ENCODE peak calls at places on chromosomes 13 and 19, in five cellular contexts. One of them, this sample, is unnamed.

GRCh38 chr19:1247747-1248453 is 483 bp upstream of the MIDN start:
- DNase-seq in NCI-H460: no peak
- DNase-seq in retina: peak
- DNase-seq in nephron progenitor cell: peak
- DNase-seq in NCI-H524: no peak
- DNase-seq in this sample: no peak

GRCh38 chr19:20912973-20913372 is 10.1 kb upstream of the ZNF85 start:
- DNase-seq in NCI-H460: no peak
- DNase-seq in retina: no peak
- DNase-seq in nephron progenitor cell: no peak
- DNase-seq in NCI-H524: no peak
- DNase-seq in this sample: no peak

GRCh38 chr13:107883561-107884175 is 331.7 kb downstream of the LIG4 start:
- DNase-seq in NCI-H460: no peak
- DNase-seq in retina: no peak
- DNase-seq in nephron progenitor cell: no peak
- DNase-seq in NCI-H524: no peak
- DNase-seq in this sample: no peak

GRCh38 chr13:113860051-113860471 is 3.8 kb downstream of the GAS6 start:
- DNase-seq in NCI-H460: no peak
- DNase-seq in retina: no peak
- DNase-seq in nephron progenitor cell: no peak
- DNase-seq in NCI-H524: no peak
- DNase-seq in this sample: no peak

GRCh38 chr19:51417107-51417806 is at the start of gene SIGLEC10:
- DNase-seq in NCI-H460: no peak
- DNase-seq in retina: no peak
- DNase-seq in nephron progenitor cell: no peak
- DNase-seq in NCI-H524: no peak
- DNase-seq in this sample: no peak

GRCh38 chr13:44471686-44472085 is 98.1 kb downstream of the SERP2 start:
- DNase-seq in NCI-H460: no peak
- DNase-seq in retina: no peak
- DNase-seq in nephron progenitor cell: no peak
- DNase-seq in NCI-H524: no peak
- DNase-seq in this sample: no peak

GRCh38 chr13:80132741-80133601 is 208.0 kb downstream of the SPRY2 start:
- DNase-seq in NCI-H460: peak
- DNase-seq in retina: peak
- DNase-seq in nephron progenitor cell: peak
- DNase-seq in NCI-H524: no peak
- DNase-seq in this sample: no peak

GRCh38 chr19:7673995-7674667 is 2.8 kb upstream of the MCEMP1 start:
- DNase-seq in NCI-H460: peak
- DNase-seq in retina: peak
- DNase-seq in nephron progenitor cell: peak
- DNase-seq in NCI-H524: peak
- DNase-seq in this sample: peak

GRCh38 chr19:18972301-18972831 is 31.3 kb upstream of the HOMER3 start:
- DNase-seq in NCI-H460: no peak
- DNase-seq in retina: peak
- DNase-seq in nephron progenitor cell: no peak
- DNase-seq in NCI-H524: no peak
- DNase-seq in this sample: no peak

GRCh38 chr13:40764587-40765403 is 6.2 kb downstream of the MRPS31 start:
- DNase-seq in NCI-H460: no peak
- DNase-seq in retina: no peak
- DNase-seq in nephron progenitor cell: no peak
- DNase-seq in NCI-H524: no peak
- DNase-seq in this sample: no peak

GRCh38 chr19:10419646-10420443 is 493 bp upstream of the PDE4A start:
- DNase-seq in NCI-H460: peak
- DNase-seq in retina: peak
- DNase-seq in nephron progenitor cell: peak
- DNase-seq in NCI-H524: peak
- DNase-seq in this sample: no peak

GRCh38 chr19:49859838-49860715 is 7.3 kb downstream of the PNKP start:
- DNase-seq in NCI-H460: no peak
- DNase-seq in retina: no peak
- DNase-seq in nephron progenitor cell: no peak
- DNase-seq in NCI-H524: no peak
- DNase-seq in this sample: peak

GRCh38 chr13:29817604-29818378 is 32.6 kb downstream of the UBL3 start:
- DNase-seq in NCI-H460: no peak
- DNase-seq in retina: peak
- DNase-seq in nephron progenitor cell: no peak
- DNase-seq in NCI-H524: peak
- DNase-seq in this sample: no peak

GRCh38 chr19:17526922-17527321 is 15.5 kb downstream of the PGLS start:
- DNase-seq in NCI-H460: no peak
- DNase-seq in retina: no peak
- DNase-seq in nephron progenitor cell: no peak
- DNase-seq in NCI-H524: no peak
- DNase-seq in this sample: no peak

GRCh38 chr13:19957320-19958118 is 1.0 kb upstream of the ZMYM2 start:
- DNase-seq in NCI-H460: peak
- DNase-seq in retina: peak
- DNase-seq in nephron progenitor cell: peak
- DNase-seq in NCI-H524: peak
- DNase-seq in this sample: peak

GRCh38 chr13:30112602-30113435 is 194.5 kb downstream of the KATNAL1 start:
- DNase-seq in NCI-H460: peak
- DNase-seq in retina: peak
- DNase-seq in nephron progenitor cell: peak
- DNase-seq in NCI-H524: peak
- DNase-seq in this sample: peak

GRCh38 chr19:10808937-10809655 is 26.9 kb downstream of the TMED1 start:
- DNase-seq in NCI-H460: no peak
- DNase-seq in retina: no peak
- DNase-seq in nephron progenitor cell: no peak
- DNase-seq in NCI-H524: no peak
- DNase-seq in this sample: no peak

GRCh38 chr13:111282425-111282824 is 38.0 kb upstream of the TEX29 start:
- DNase-seq in NCI-H460: no peak
- DNase-seq in retina: no peak
- DNase-seq in nephron progenitor cell: no peak
- DNase-seq in NCI-H524: no peak
- DNase-seq in this sample: no peak

GRCh38 chr19:23512151-23512925 is 117.1 kb upstream of the ZNF91 start:
- DNase-seq in NCI-H460: no peak
- DNase-seq in retina: no peak
- DNase-seq in nephron progenitor cell: no peak
- DNase-seq in NCI-H524: no peak
- DNase-seq in this sample: no peak

GRCh38 chr13:80716610-80717081 is 375.7 kb upstream of the SPRY2 start:
- DNase-seq in NCI-H460: no peak
- DNase-seq in retina: peak
- DNase-seq in nephron progenitor cell: no peak
- DNase-seq in NCI-H524: no peak
- DNase-seq in this sample: no peak

GRCh38 chr19:49224856-49225255 is 67.3 kb downstream of the TRPM4 start:
- DNase-seq in NCI-H460: peak
- DNase-seq in retina: peak
- DNase-seq in nephron progenitor cell: peak
- DNase-seq in NCI-H524: peak
- DNase-seq in this sample: no peak

GRCh38 chr19:4740092-4740491 is 16.4 kb upstream of the DPP9 start:
- DNase-seq in NCI-H460: no peak
- DNase-seq in retina: no peak
- DNase-seq in nephron progenitor cell: no peak
- DNase-seq in NCI-H524: no peak
- DNase-seq in this sample: no peak

GRCh38 chr13:74056829-74057564 is 77.2 kb downstream of the KLF12 start:
- DNase-seq in NCI-H460: no peak
- DNase-seq in retina: peak
- DNase-seq in nephron progenitor cell: no peak
- DNase-seq in NCI-H524: peak
- DNase-seq in this sample: no peak

GRCh38 chr13:113915786-113916329 is 52.0 kb upstream of the GAS6 start:
- DNase-seq in NCI-H460: no peak
- DNase-seq in retina: no peak
- DNase-seq in nephron progenitor cell: no peak
- DNase-seq in NCI-H524: no peak
- DNase-seq in this sample: peak

GRCh38 chr13:67273001-67273400 is 42.9 kb upstream of the PCDH9 start:
- DNase-seq in NCI-H460: no peak
- DNase-seq in retina: no peak
- DNase-seq in nephron progenitor cell: no peak
- DNase-seq in NCI-H524: no peak
- DNase-seq in this sample: no peak

GRCh38 chr19:10797541-10798256 is 38.3 kb downstream of the TMED1 start:
- DNase-seq in NCI-H460: no peak
- DNase-seq in retina: no peak
- DNase-seq in nephron progenitor cell: no peak
- DNase-seq in NCI-H524: no peak
- DNase-seq in this sample: no peak

GRCh38 chr19:56141416-56141992 is 417 bp downstream of the ZNF444 start:
- DNase-seq in NCI-H460: no peak
- DNase-seq in retina: peak
- DNase-seq in nephron progenitor cell: no peak
- DNase-seq in NCI-H524: no peak
- DNase-seq in this sample: no peak

GRCh38 chr19:35696835-35697234 is 7.5 kb upstream of the ZBTB32 start:
- DNase-seq in NCI-H460: no peak
- DNase-seq in retina: no peak
- DNase-seq in nephron progenitor cell: no peak
- DNase-seq in NCI-H524: no peak
- DNase-seq in this sample: no peak

GRCh38 chr19:42926781-42927180 is 9.1 kb upstream of the PSG6 start:
- DNase-seq in NCI-H460: no peak
- DNase-seq in retina: no peak
- DNase-seq in nephron progenitor cell: no peak
- DNase-seq in NCI-H524: no peak
- DNase-seq in this sample: peak

GRCh38 chr13:114100446-114101320 is 31.7 kb downstream of the RASA3 start:
- DNase-seq in NCI-H460: no peak
- DNase-seq in retina: peak
- DNase-seq in nephron progenitor cell: peak
- DNase-seq in NCI-H524: no peak
- DNase-seq in this sample: peak

GRCh38 chr19:19105365-19106060 is 32.8 kb downstream of the TMEM161A start:
- DNase-seq in NCI-H460: peak
- DNase-seq in retina: peak
- DNase-seq in nephron progenitor cell: peak
- DNase-seq in NCI-H524: no peak
- DNase-seq in this sample: no peak

GRCh38 chr19:45972081-45972943 is 1.4 kb downstream of the NOVA2 start:
- DNase-seq in NCI-H460: no peak
- DNase-seq in retina: peak
- DNase-seq in nephron progenitor cell: no peak
- DNase-seq in NCI-H524: no peak
- DNase-seq in this sample: no peak

GRCh38 chr13:27182844-27183497 is 11.4 kb upstream of the USP12 start:
- DNase-seq in NCI-H460: peak
- DNase-seq in retina: no peak
- DNase-seq in nephron progenitor cell: no peak
- DNase-seq in NCI-H524: no peak
- DNase-seq in this sample: no peak

GRCh38 chr19:5963855-5964254 is 14.1 kb downstream of the RANBP3 start:
- DNase-seq in NCI-H460: no peak
- DNase-seq in retina: no peak
- DNase-seq in nephron progenitor cell: no peak
- DNase-seq in NCI-H524: no peak
- DNase-seq in this sample: no peak

GRCh38 chr13:32038353-32038752 is 6.8 kb downstream of the FRY start:
- DNase-seq in NCI-H460: no peak
- DNase-seq in retina: no peak
- DNase-seq in nephron progenitor cell: no peak
- DNase-seq in NCI-H524: no peak
- DNase-seq in this sample: no peak